ENCODE peak calls at places on chromosomes 5 and 9, in eight cellular contexts. One of them, this sample, is unnamed.

GRCh38 chr5:74035521-74035937 is 409.5 kb downstream of the ARHGEF28 start:
- DNase-seq in neural progenitor cell: no peak
- DNase-seq in astrocyte of the spinal cord: peak
- DNase-seq in foreskin fibroblast: peak
- DNase-seq in lower leg skin: no peak
- DNase-seq in AG04450: no peak
- DNase-seq in fibroblast of mammary gland: peak
- DNase-seq in astrocyte: peak
- DNase-seq in this sample: peak

GRCh38 chr9:37960631-37961030 is 56.7 kb upstream of the SLC25A51 start:
- DNase-seq in fibroblast of mammary gland: no peak
- DNase-seq in astrocyte of the spinal cord: no peak
- DNase-seq in foreskin fibroblast: no peak
- DNase-seq in neural progenitor cell: no peak
- DNase-seq in AG04450: no peak
- DNase-seq in lower leg skin: no peak
- DNase-seq in astrocyte: no peak
- DNase-seq in this sample: no peak

GRCh38 chr9:17065062-17065461 is 69.8 kb upstream of the CNTLN start:
- DNase-seq in astrocyte of the spinal cord: peak
- DNase-seq in fibroblast of mammary gland: peak
- DNase-seq in AG04450: no peak
- DNase-seq in lower leg skin: no peak
- DNase-seq in foreskin fibroblast: no peak
- DNase-seq in neural progenitor cell: no peak
- DNase-seq in astrocyte: no peak
- DNase-seq in this sample: no peak

GRCh38 chr9:84373975-84374374 is 33.4 kb upstream of the SLC28A3 start:
- DNase-seq in astrocyte of the spinal cord: no peak
- DNase-seq in fibroblast of mammary gland: no peak
- DNase-seq in AG04450: no peak
- DNase-seq in lower leg skin: no peak
- DNase-seq in neural progenitor cell: no peak
- DNase-seq in foreskin fibroblast: no peak
- DNase-seq in astrocyte: no peak
- DNase-seq in this sample: no peak

GRCh38 chr5:80246995-80247729 is 8.7 kb downstream of the SERINC5 start:
- DNase-seq in fibroblast of mammary gland: peak
- DNase-seq in astrocyte: peak
- DNase-seq in AG04450: no peak
- DNase-seq in neural progenitor cell: peak
- DNase-seq in astrocyte of the spinal cord: peak
- DNase-seq in lower leg skin: no peak
- DNase-seq in foreskin fibroblast: peak
- DNase-seq in this sample: peak

GRCh38 chr9:71819115-71819739 is 50.9 kb upstream of the CEMIP2 start:
- DNase-seq in fibroblast of mammary gland: peak
- DNase-seq in lower leg skin: no peak
- DNase-seq in astrocyte: no peak
- DNase-seq in AG04450: no peak
- DNase-seq in foreskin fibroblast: peak
- DNase-seq in neural progenitor cell: peak
- DNase-seq in astrocyte of the spinal cord: peak
- DNase-seq in this sample: peak

GRCh38 chr9:72485821-72486605 is 35.4 kb upstream of the TMC1 start:
- DNase-seq in lower leg skin: no peak
- DNase-seq in AG04450: no peak
- DNase-seq in neural progenitor cell: peak
- DNase-seq in foreskin fibroblast: no peak
- DNase-seq in astrocyte: peak
- DNase-seq in fibroblast of mammary gland: peak
- DNase-seq in astrocyte of the spinal cord: peak
- DNase-seq in this sample: peak

GRCh38 chr5:161372682-161373344 is 173.7 kb downstream of the GABRB2 start:
- DNase-seq in fibroblast of mammary gland: no peak
- DNase-seq in astrocyte: no peak
- DNase-seq in astrocyte of the spinal cord: no peak
- DNase-seq in lower leg skin: no peak
- DNase-seq in AG04450: no peak
- DNase-seq in foreskin fibroblast: no peak
- DNase-seq in neural progenitor cell: peak
- DNase-seq in this sample: no peak

GRCh38 chr5:123754167-123754840 is 242.3 kb downstream of the CSNK1G3 start:
- DNase-seq in lower leg skin: no peak
- DNase-seq in astrocyte: peak
- DNase-seq in foreskin fibroblast: peak
- DNase-seq in AG04450: no peak
- DNase-seq in astrocyte of the spinal cord: peak
- DNase-seq in fibroblast of mammary gland: peak
- DNase-seq in neural progenitor cell: no peak
- DNase-seq in this sample: no peak

GRCh38 chr9:93960221-93960970 is 5.2 kb upstream of the BARX1 start:
- DNase-seq in foreskin fibroblast: no peak
- DNase-seq in astrocyte of the spinal cord: no peak
- DNase-seq in AG04450: no peak
- DNase-seq in lower leg skin: peak
- DNase-seq in neural progenitor cell: peak
- DNase-seq in astrocyte: no peak
- DNase-seq in fibroblast of mammary gland: no peak
- DNase-seq in this sample: no peak

GRCh38 chr5:81853005-81853357 is 102.1 kb upstream of the SSBP2 start:
- DNase-seq in astrocyte of the spinal cord: no peak
- DNase-seq in AG04450: no peak
- DNase-seq in neural progenitor cell: peak
- DNase-seq in foreskin fibroblast: no peak
- DNase-seq in lower leg skin: no peak
- DNase-seq in astrocyte: no peak
- DNase-seq in fibroblast of mammary gland: no peak
- DNase-seq in this sample: no peak

GRCh38 chr5:39394946-39395345 is 29.8 kb downstream of the DAB2 start:
- DNase-seq in neural progenitor cell: no peak
- DNase-seq in AG04450: no peak
- DNase-seq in lower leg skin: no peak
- DNase-seq in foreskin fibroblast: peak
- DNase-seq in astrocyte of the spinal cord: peak
- DNase-seq in fibroblast of mammary gland: peak
- DNase-seq in astrocyte: peak
- DNase-seq in this sample: peak

GRCh38 chr9:121686930-121687541 is 35.6 kb downstream of the DAB2IP start:
- DNase-seq in neural progenitor cell: peak
- DNase-seq in lower leg skin: peak
- DNase-seq in astrocyte of the spinal cord: peak
- DNase-seq in foreskin fibroblast: peak
- DNase-seq in astrocyte: peak
- DNase-seq in fibroblast of mammary gland: peak
- DNase-seq in AG04450: peak
- DNase-seq in this sample: peak

GRCh38 chr9:34545497-34545896 is 22.7 kb upstream of the ENHO start:
- DNase-seq in astrocyte of the spinal cord: no peak
- DNase-seq in neural progenitor cell: no peak
- DNase-seq in astrocyte: no peak
- DNase-seq in lower leg skin: peak
- DNase-seq in fibroblast of mammary gland: no peak
- DNase-seq in foreskin fibroblast: no peak
- DNase-seq in AG04450: no peak
- DNase-seq in this sample: no peak

GRCh38 chr5:84477485-84477884 is 92.8 kb upstream of the EDIL3 start:
- DNase-seq in AG04450: no peak
- DNase-seq in fibroblast of mammary gland: no peak
- DNase-seq in neural progenitor cell: no peak
- DNase-seq in lower leg skin: no peak
- DNase-seq in foreskin fibroblast: no peak
- DNase-seq in astrocyte of the spinal cord: no peak
- DNase-seq in astrocyte: no peak
- DNase-seq in this sample: no peak

GRCh38 chr5:67808340-67808739 is 407.2 kb upstream of the PIK3R1 start:
- DNase-seq in neural progenitor cell: no peak
- DNase-seq in lower leg skin: no peak
- DNase-seq in astrocyte: no peak
- DNase-seq in AG04450: no peak
- DNase-seq in fibroblast of mammary gland: peak
- DNase-seq in foreskin fibroblast: no peak
- DNase-seq in astrocyte of the spinal cord: no peak
- DNase-seq in this sample: no peak

GRCh38 chr9:69097923-69098593 is 62.5 kb downstream of the FXN start:
- DNase-seq in foreskin fibroblast: no peak
- DNase-seq in astrocyte: no peak
- DNase-seq in fibroblast of mammary gland: no peak
- DNase-seq in neural progenitor cell: no peak
- DNase-seq in AG04450: no peak
- DNase-seq in lower leg skin: no peak
- DNase-seq in astrocyte of the spinal cord: peak
- DNase-seq in this sample: peak

GRCh38 chr5:170362102-170362501 is 27.1 kb downstream of the KCNMB1 start:
- DNase-seq in fibroblast of mammary gland: no peak
- DNase-seq in neural progenitor cell: no peak
- DNase-seq in lower leg skin: no peak
- DNase-seq in astrocyte of the spinal cord: no peak
- DNase-seq in foreskin fibroblast: no peak
- DNase-seq in astrocyte: no peak
- DNase-seq in AG04450: no peak
- DNase-seq in this sample: no peak

DNA sequence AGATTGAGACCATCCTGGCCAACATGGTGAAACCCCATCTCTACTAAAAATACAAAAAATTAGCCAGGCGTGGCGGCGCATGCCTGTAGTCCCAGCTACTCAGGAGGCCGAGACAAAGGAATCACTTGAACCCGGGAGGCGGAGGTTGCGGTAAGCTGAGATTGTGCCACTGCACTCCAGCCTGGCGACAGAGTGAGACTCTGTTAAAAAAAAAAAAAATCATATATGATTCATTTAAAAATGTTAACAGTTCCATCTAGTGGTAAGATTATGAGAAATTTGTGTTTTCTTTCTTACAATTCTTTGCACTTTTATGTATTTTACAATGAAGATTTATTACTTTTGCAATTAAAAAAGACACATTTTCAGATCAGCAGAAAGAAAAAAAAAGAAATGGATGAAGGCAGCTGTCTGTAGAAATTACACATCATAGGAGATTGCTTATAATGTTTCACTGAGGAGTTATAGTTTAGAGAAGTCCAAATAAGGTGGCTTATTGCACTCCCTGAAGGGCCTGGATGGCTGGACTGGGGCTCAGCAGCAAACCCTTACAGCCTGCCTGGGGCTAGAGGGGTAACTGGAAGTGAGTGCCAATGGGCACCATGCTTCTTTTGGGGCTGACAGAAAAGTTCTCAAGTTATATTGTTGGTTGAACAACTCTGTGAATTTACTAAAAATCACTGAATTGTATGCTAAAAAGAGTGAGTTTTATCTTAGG is 20.2 kb downstream of the C9orf153 start:
- DNase-seq in lower leg skin: no peak
- DNase-seq in astrocyte of the spinal cord: peak
- DNase-seq in AG04450: no peak
- DNase-seq in neural progenitor cell: no peak
- DNase-seq in fibroblast of mammary gland: peak
- DNase-seq in astrocyte: no peak
- DNase-seq in foreskin fibroblast: no peak
- DNase-seq in this sample: no peak
- TF ChIP-seq CTCF in lower leg skin: no peak
- TF ChIP-seq CTCF in astrocyte of the spinal cord: no peak
- TF ChIP-seq CTCF in AG04450: no peak
- TF ChIP-seq CTCF in neural progenitor cell: no peak
- TF ChIP-seq CTCF in fibroblast of mammary gland: peak
- TF ChIP-seq CTCF in astrocyte: no peak
- TF ChIP-seq CTCF in foreskin fibroblast: no peak
- TF ChIP-seq CTCF in this sample: no peak

DNA sequence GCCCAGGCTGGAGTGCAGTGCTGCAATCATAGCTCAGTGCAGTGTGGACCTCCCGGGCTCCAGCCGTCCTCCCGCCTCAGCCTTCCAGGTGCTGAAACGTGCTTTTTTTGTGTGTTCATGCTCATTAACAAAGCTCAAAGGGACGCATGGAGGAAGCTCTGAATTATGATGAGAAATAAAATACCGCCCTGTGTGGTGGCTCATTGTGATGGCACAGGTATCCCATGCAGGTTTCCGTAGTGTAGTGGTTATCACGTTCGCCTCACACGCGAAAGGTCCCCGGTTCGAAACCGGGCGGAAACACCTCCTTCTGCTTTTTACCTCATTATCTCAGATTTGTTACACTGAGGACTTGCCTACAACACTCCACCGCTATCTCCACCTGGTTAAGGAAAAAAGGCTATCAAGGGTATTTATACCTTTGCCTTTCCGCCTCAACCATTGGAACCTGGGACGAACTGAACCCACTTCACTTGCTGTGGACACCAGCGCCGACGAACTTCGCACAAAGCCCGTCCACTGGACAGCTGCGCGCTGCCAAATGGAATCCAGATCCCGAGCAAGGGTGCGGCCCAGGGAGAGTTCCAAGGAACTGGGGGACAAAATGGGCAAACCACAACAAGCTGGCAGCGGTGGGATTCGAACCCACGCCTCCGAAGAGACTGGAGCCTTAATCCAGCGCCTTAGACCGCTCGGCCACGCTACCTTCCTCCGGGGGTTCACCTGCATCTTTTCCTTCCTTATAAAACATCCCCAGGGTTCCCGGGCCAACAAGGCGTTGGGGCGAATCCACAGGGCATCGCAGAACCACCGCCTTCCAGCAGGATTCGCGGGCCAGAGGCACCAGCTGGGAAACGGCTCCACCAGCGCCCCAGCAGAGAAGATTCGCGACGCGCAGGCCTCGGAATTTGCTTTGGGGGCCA is 26.3 kb downstream of the OR2V2 start:
- DNase-seq in lower leg skin: no peak
- DNase-seq in fibroblast of mammary gland: peak
- DNase-seq in astrocyte: peak
- DNase-seq in neural progenitor cell: peak
- DNase-seq in astrocyte of the spinal cord: peak
- DNase-seq in foreskin fibroblast: no peak
- DNase-seq in AG04450: no peak
- DNase-seq in this sample: no peak
- H3K4me3 ChIP-seq in lower leg skin: no peak
- H3K4me3 ChIP-seq in fibroblast of mammary gland: peak
- H3K4me3 ChIP-seq in astrocyte: no peak
- H3K4me3 ChIP-seq in neural progenitor cell: peak
- H3K4me3 ChIP-seq in astrocyte of the spinal cord: peak
- H3K4me3 ChIP-seq in foreskin fibroblast: no peak
- H3K4me3 ChIP-seq in AG04450: peak
- H3K4me3 ChIP-seq in this sample: peak

DNA sequence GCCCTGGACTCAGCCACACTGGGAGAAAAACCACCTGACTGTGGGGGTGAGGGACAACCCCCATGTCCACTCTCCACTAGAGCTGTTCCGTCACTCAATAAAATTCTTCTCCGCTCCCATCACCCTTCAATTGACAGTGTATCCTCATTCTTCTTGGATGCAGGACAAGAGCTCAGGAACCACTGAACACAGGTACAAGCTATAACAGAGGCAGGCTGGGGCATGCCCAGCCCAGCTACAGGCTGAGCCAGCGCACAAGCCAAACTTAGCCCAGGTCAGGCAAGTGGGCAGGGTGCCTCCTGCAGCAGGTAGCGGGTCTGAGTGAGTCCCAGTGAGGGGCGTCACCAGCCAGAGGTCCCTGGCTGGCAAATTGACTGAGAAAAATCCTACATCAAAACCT is 183.4 kb downstream of the HINT1 start:
- DNase-seq in astrocyte: no peak
- DNase-seq in neural progenitor cell: no peak
- DNase-seq in foreskin fibroblast: no peak
- DNase-seq in astrocyte of the spinal cord: no peak
- DNase-seq in AG04450: no peak
- DNase-seq in fibroblast of mammary gland: no peak
- DNase-seq in lower leg skin: no peak
- DNase-seq in this sample: no peak
- TF ChIP-seq CTCF in astrocyte: no peak
- TF ChIP-seq CTCF in neural progenitor cell: no peak
- TF ChIP-seq CTCF in foreskin fibroblast: no peak
- TF ChIP-seq CTCF in astrocyte of the spinal cord: no peak
- TF ChIP-seq CTCF in AG04450: no peak
- TF ChIP-seq CTCF in fibroblast of mammary gland: no peak
- TF ChIP-seq CTCF in lower leg skin: no peak
- TF ChIP-seq CTCF in this sample: no peak

GRCh38 chr5:59037041-59037440 is 454.2 kb downstream of the RAB3C start:
- DNase-seq in foreskin fibroblast: no peak
- DNase-seq in lower leg skin: no peak
- DNase-seq in fibroblast of mammary gland: no peak
- DNase-seq in neural progenitor cell: no peak
- DNase-seq in astrocyte: no peak
- DNase-seq in AG04450: no peak
- DNase-seq in astrocyte of the spinal cord: peak
- DNase-seq in this sample: no peak
- H3K4me3 ChIP-seq in foreskin fibroblast: no peak
- H3K4me3 ChIP-seq in lower leg skin: no peak
- H3K4me3 ChIP-seq in fibroblast of mammary gland: peak
- H3K4me3 ChIP-seq in neural progenitor cell: no peak
- H3K4me3 ChIP-seq in astrocyte: no peak
- H3K4me3 ChIP-seq in AG04450: peak
- H3K4me3 ChIP-seq in astrocyte of the spinal cord: peak
- H3K4me3 ChIP-seq in this sample: peak